ENCODE peak calls at places on chromosomes 12 and 14, in seven cellular contexts. One of them, this sample, is unnamed.
A peak's percentile ranks its signal among the peaks of the same experiment; 100 is the strongest.

GRCh38 chr12:86137936-86138335 is 118.3 kb downstream of the MGAT4C start:
- DNase-seq in neural progenitor cell: no peak
- DNase-seq in astrocyte of the spinal cord: peak; percentile 52
- DNase-seq in OCI-LY7: no peak
- DNase-seq in AG09309: peak; percentile 4
- DNase-seq in adipocyte: peak; percentile 44
- DNase-seq in A549: no peak
- DNase-seq in this sample: no peak

GRCh38 chr14:34496679-34497513 is 34.9 kb upstream of the SPTSSA start:
- DNase-seq in AG09309: peak; percentile 98
- DNase-seq in A549: peak; percentile 98
- DNase-seq in OCI-LY7: no peak
- DNase-seq in adipocyte: peak; percentile 95
- DNase-seq in astrocyte of the spinal cord: peak; percentile 100
- DNase-seq in neural progenitor cell: peak; percentile 28
- DNase-seq in this sample: no peak

GRCh38 chr12:62934799-62935674 is at the start of gene PPM1H:
- DNase-seq in A549: peak; percentile 96
- DNase-seq in OCI-LY7: peak; percentile 78
- DNase-seq in astrocyte of the spinal cord: peak; percentile 22
- DNase-seq in AG09309: no peak
- DNase-seq in neural progenitor cell: peak; percentile 93
- DNase-seq in adipocyte: peak; percentile 78
- DNase-seq in this sample: peak; percentile 63

GRCh38 chr12:73221836-73222235 is 949.7 kb downstream of the TRHDE start:
- DNase-seq in AG09309: no peak
- DNase-seq in A549: no peak
- DNase-seq in adipocyte: no peak
- DNase-seq in OCI-LY7: no peak
- DNase-seq in neural progenitor cell: no peak
- DNase-seq in astrocyte of the spinal cord: no peak
- DNase-seq in this sample: no peak

GRCh38 chr12:52969828-52970569 is 21.1 kb downstream of the KRT18 start:
- DNase-seq in adipocyte: no peak
- DNase-seq in neural progenitor cell: no peak
- DNase-seq in A549: no peak
- DNase-seq in OCI-LY7: no peak
- DNase-seq in AG09309: no peak
- DNase-seq in astrocyte of the spinal cord: no peak
- DNase-seq in this sample: no peak

GRCh38 chr12:1054103-1054838 is 63.2 kb downstream of the ERC1 start:
- DNase-seq in adipocyte: peak; percentile 24
- DNase-seq in neural progenitor cell: peak; percentile 44
- DNase-seq in A549: no peak
- DNase-seq in AG09309: no peak
- DNase-seq in OCI-LY7: no peak
- DNase-seq in astrocyte of the spinal cord: no peak
- DNase-seq in this sample: peak; percentile 28

GRCh38 chr12:8890313-8891084 is 23.8 kb upstream of the PHC1 start:
- DNase-seq in neural progenitor cell: peak; percentile 71
- DNase-seq in A549: peak; percentile 66
- DNase-seq in OCI-LY7: peak; percentile 64
- DNase-seq in astrocyte of the spinal cord: peak; percentile 54
- DNase-seq in adipocyte: peak; percentile 85
- DNase-seq in AG09309: no peak
- DNase-seq in this sample: peak; percentile 60

GRCh38 chr12:122853582-122854245 is 18.5 kb downstream of the HIP1R start:
- DNase-seq in A549: no peak
- DNase-seq in astrocyte of the spinal cord: no peak
- DNase-seq in adipocyte: no peak
- DNase-seq in neural progenitor cell: no peak
- DNase-seq in OCI-LY7: no peak
- DNase-seq in AG09309: no peak
- DNase-seq in this sample: no peak

GRCh38 chr14:32073537-32074189 is 3.4 kb upstream of the ARHGAP5 start:
- DNase-seq in astrocyte of the spinal cord: peak; percentile 89
- DNase-seq in neural progenitor cell: peak; percentile 74
- DNase-seq in adipocyte: peak; percentile 95
- DNase-seq in OCI-LY7: peak; percentile 79
- DNase-seq in A549: peak; percentile 71
- DNase-seq in AG09309: peak; percentile 71
- DNase-seq in this sample: peak; percentile 62

GRCh38 chr12:27657296-27657695 is 39.0 kb upstream of the REP15 start:
- DNase-seq in A549: no peak
- DNase-seq in OCI-LY7: no peak
- DNase-seq in astrocyte of the spinal cord: no peak
- DNase-seq in neural progenitor cell: no peak
- DNase-seq in AG09309: no peak
- DNase-seq in adipocyte: peak; percentile 51
- DNase-seq in this sample: no peak

GRCh38 chr14:103370087-103370486 is 15.1 kb upstream of the MARK3 start:
- DNase-seq in neural progenitor cell: no peak
- DNase-seq in adipocyte: no peak
- DNase-seq in OCI-LY7: no peak
- DNase-seq in AG09309: no peak
- DNase-seq in astrocyte of the spinal cord: no peak
- DNase-seq in A549: no peak
- DNase-seq in this sample: no peak

GRCh38 chr12:66191547-66192126 is 2.6 kb downstream of the IRAK3 start:
- DNase-seq in adipocyte: no peak
- DNase-seq in astrocyte of the spinal cord: no peak
- DNase-seq in OCI-LY7: no peak
- DNase-seq in neural progenitor cell: no peak
- DNase-seq in A549: no peak
- DNase-seq in AG09309: no peak
- DNase-seq in this sample: no peak

GRCh38 chr12:53012928-53013327 is 6.7 kb downstream of the EIF4B start:
- DNase-seq in adipocyte: no peak
- DNase-seq in OCI-LY7: no peak
- DNase-seq in astrocyte of the spinal cord: no peak
- DNase-seq in neural progenitor cell: no peak
- DNase-seq in A549: no peak
- DNase-seq in AG09309: no peak
- DNase-seq in this sample: no peak

GRCh38 chr14:50531595-50532501 is 521 bp downstream of the MAP4K5 start:
- DNase-seq in neural progenitor cell: peak; percentile 79
- DNase-seq in AG09309: no peak
- DNase-seq in A549: no peak
- DNase-seq in astrocyte of the spinal cord: peak; percentile 52
- DNase-seq in adipocyte: peak; percentile 75
- DNase-seq in OCI-LY7: peak; percentile 68
- DNase-seq in this sample: peak; percentile 62

GRCh38 chr12:94761559-94761958 is 111.2 kb upstream of the TMCC3 start:
- DNase-seq in A549: peak; percentile 64
- DNase-seq in AG09309: peak; percentile 52
- DNase-seq in astrocyte of the spinal cord: peak; percentile 92
- DNase-seq in OCI-LY7: no peak
- DNase-seq in adipocyte: peak; percentile 67
- DNase-seq in neural progenitor cell: no peak
- DNase-seq in this sample: no peak

GRCh38 chr12:112564160-112564559 is 145.4 kb downstream of the PTPN11 start:
- DNase-seq in astrocyte of the spinal cord: no peak
- DNase-seq in A549: no peak
- DNase-seq in neural progenitor cell: peak; percentile 6
- DNase-seq in adipocyte: no peak
- DNase-seq in AG09309: no peak
- DNase-seq in OCI-LY7: no peak
- DNase-seq in this sample: peak; percentile 18

GRCh38 chr12:39103552-39104165 is 198.3 kb upstream of the CPNE8 start:
- DNase-seq in adipocyte: peak; percentile 53
- DNase-seq in OCI-LY7: peak; percentile 62
- DNase-seq in AG09309: peak; percentile 11
- DNase-seq in neural progenitor cell: peak; percentile 85
- DNase-seq in A549: peak; percentile 64
- DNase-seq in astrocyte of the spinal cord: peak; percentile 52
- DNase-seq in this sample: peak; percentile 58

GRCh38 chr14:70917633-70918032 is 10.4 kb downstream of the PCNX1 start:
- DNase-seq in adipocyte: no peak
- DNase-seq in OCI-LY7: no peak
- DNase-seq in A549: no peak
- DNase-seq in astrocyte of the spinal cord: no peak
- DNase-seq in neural progenitor cell: no peak
- DNase-seq in AG09309: no peak
- DNase-seq in this sample: no peak

GRCh38 chr12:78293039-78293686 is 462.5 kb downstream of the NAV3 start:
- DNase-seq in astrocyte of the spinal cord: no peak
- DNase-seq in AG09309: no peak
- DNase-seq in A549: no peak
- DNase-seq in adipocyte: peak; percentile 15
- DNase-seq in OCI-LY7: no peak
- DNase-seq in neural progenitor cell: no peak
- DNase-seq in this sample: no peak

GRCh38 chr14:65704850-65705249 is 292.3 kb downstream of the FUT8 start:
- DNase-seq in neural progenitor cell: no peak
- DNase-seq in A549: no peak
- DNase-seq in adipocyte: peak; percentile 1
- DNase-seq in OCI-LY7: no peak
- DNase-seq in astrocyte of the spinal cord: no peak
- DNase-seq in AG09309: no peak
- DNase-seq in this sample: no peak

GRCh38 chr12:62268956-62269355 is 8.8 kb downstream of the USP15 start:
- DNase-seq in OCI-LY7: no peak
- DNase-seq in A549: no peak
- DNase-seq in neural progenitor cell: no peak
- DNase-seq in astrocyte of the spinal cord: peak; percentile 49
- DNase-seq in adipocyte: peak; percentile 61
- DNase-seq in AG09309: no peak
- DNase-seq in this sample: no peak

GRCh38 chr14:73743431-73743931 is 29.3 kb upstream of the PNMA1 start:
- DNase-seq in adipocyte: no peak
- DNase-seq in AG09309: no peak
- DNase-seq in A549: no peak
- DNase-seq in OCI-LY7: peak; percentile 68
- DNase-seq in neural progenitor cell: no peak
- DNase-seq in astrocyte of the spinal cord: no peak
- DNase-seq in this sample: no peak

GRCh38 chr12:19688489-19688888 is 249.2 kb downstream of the AEBP2 start:
- DNase-seq in OCI-LY7: no peak
- DNase-seq in A549: no peak
- DNase-seq in adipocyte: no peak
- DNase-seq in neural progenitor cell: no peak
- DNase-seq in AG09309: no peak
- DNase-seq in astrocyte of the spinal cord: no peak
- DNase-seq in this sample: no peak

GRCh38 chr12:65720136-65720535 is 104.1 kb upstream of the HMGA2 start:
- DNase-seq in neural progenitor cell: no peak
- DNase-seq in adipocyte: peak; percentile 56
- DNase-seq in A549: no peak
- DNase-seq in AG09309: peak; percentile 79
- DNase-seq in OCI-LY7: no peak
- DNase-seq in astrocyte of the spinal cord: peak; percentile 40
- DNase-seq in this sample: no peak

GRCh38 chr12:58533652-58534051 is 386.7 kb downstream of the LRIG3 start:
- DNase-seq in AG09309: no peak
- DNase-seq in OCI-LY7: no peak
- DNase-seq in neural progenitor cell: no peak
- DNase-seq in astrocyte of the spinal cord: no peak
- DNase-seq in A549: no peak
- DNase-seq in adipocyte: no peak
- DNase-seq in this sample: no peak

GRCh38 chr12:14836336-14837210 is 6.8 kb downstream of the ART4 start:
- DNase-seq in astrocyte of the spinal cord: peak; percentile 82
- DNase-seq in neural progenitor cell: no peak
- DNase-seq in OCI-LY7: no peak
- DNase-seq in adipocyte: peak; percentile 88
- DNase-seq in AG09309: peak; percentile 41
- DNase-seq in A549: peak; percentile 50
- DNase-seq in this sample: peak; percentile 42

GRCh38 chr12:69350002-69350626 is 1.9 kb downstream of the LYZ start:
- DNase-seq in A549: no peak
- DNase-seq in AG09309: no peak
- DNase-seq in astrocyte of the spinal cord: no peak
- DNase-seq in OCI-LY7: no peak
- DNase-seq in neural progenitor cell: no peak
- DNase-seq in adipocyte: no peak
- DNase-seq in this sample: no peak
- H3K4me3 ChIP-seq in A549: no peak overlapping the region
- H3K4me3 ChIP-seq in AG09309: no peak overlapping the region
- H3K4me3 ChIP-seq in astrocyte of the spinal cord: no peak overlapping the region
- H3K4me3 ChIP-seq in OCI-LY7: no peak overlapping the region
- H3K4me3 ChIP-seq in neural progenitor cell: no peak overlapping the region
- H3K4me3 ChIP-seq in adipocyte: no peak overlapping the region
- H3K4me3 ChIP-seq in this sample: no peak overlapping the region

GRCh38 chr14:55512421-55512820 is 67.6 kb upstream of the KTN1 start:
- DNase-seq in neural progenitor cell: no peak
- DNase-seq in adipocyte: peak; percentile 46
- DNase-seq in astrocyte of the spinal cord: peak; percentile 47
- DNase-seq in OCI-LY7: no peak
- DNase-seq in A549: no peak
- DNase-seq in AG09309: peak; percentile 14
- DNase-seq in this sample: no peak

GRCh38 chr14:55516776-55517175 is 63.2 kb upstream of the KTN1 start:
- DNase-seq in adipocyte: no peak
- DNase-seq in A549: no peak
- DNase-seq in AG09309: no peak
- DNase-seq in OCI-LY7: no peak
- DNase-seq in neural progenitor cell: no peak
- DNase-seq in astrocyte of the spinal cord: no peak
- DNase-seq in this sample: no peak

GRCh38 chr14:55513491-55513890 is 66.5 kb upstream of the KTN1 start:
- DNase-seq in A549: no peak
- DNase-seq in AG09309: no peak
- DNase-seq in neural progenitor cell: no peak
- DNase-seq in adipocyte: no peak
- DNase-seq in OCI-LY7: no peak
- DNase-seq in astrocyte of the spinal cord: no peak
- DNase-seq in this sample: no peak

GRCh38 chr14:55518391-55518790 is 61.6 kb upstream of the KTN1 start:
- DNase-seq in A549: no peak
- DNase-seq in astrocyte of the spinal cord: no peak
- DNase-seq in AG09309: no peak
- DNase-seq in OCI-LY7: no peak
- DNase-seq in adipocyte: no peak
- DNase-seq in neural progenitor cell: no peak
- DNase-seq in this sample: no peak

GRCh38 chr14:55514819-55515470 is 65.1 kb upstream of the KTN1 start:
- DNase-seq in astrocyte of the spinal cord: peak; percentile 82
- DNase-seq in A549: no peak
- DNase-seq in neural progenitor cell: no peak
- DNase-seq in OCI-LY7: no peak
- DNase-seq in AG09309: peak; percentile 24
- DNase-seq in adipocyte: peak; percentile 43
- DNase-seq in this sample: no peak
- H3K4me3 ChIP-seq in astrocyte of the spinal cord: no peak overlapping the region
- H3K4me3 ChIP-seq in A549: no peak overlapping the region
- H3K4me3 ChIP-seq in neural progenitor cell: no peak overlapping the region
- H3K4me3 ChIP-seq in OCI-LY7: no peak overlapping the region
- H3K4me3 ChIP-seq in AG09309: peak overlapping the region; percentile 6
- H3K4me3 ChIP-seq in adipocyte: peak overlapping the region; percentile 73
- H3K4me3 ChIP-seq in this sample: no peak overlapping the region

GRCh38 chr12:132907216-132907615 is 19.8 kb upstream of the CHFR start:
- DNase-seq in OCI-LY7: no peak
- DNase-seq in AG09309: no peak
- DNase-seq in neural progenitor cell: no peak
- DNase-seq in astrocyte of the spinal cord: no peak
- DNase-seq in adipocyte: peak; percentile 17
- DNase-seq in A549: no peak
- DNase-seq in this sample: no peak
- H3K4me3 ChIP-seq in OCI-LY7: no peak overlapping the region
- H3K4me3 ChIP-seq in AG09309: no peak overlapping the region
- H3K4me3 ChIP-seq in neural progenitor cell: no peak overlapping the region
- H3K4me3 ChIP-seq in astrocyte of the spinal cord: no peak overlapping the region
- H3K4me3 ChIP-seq in adipocyte: peak overlapping the region; percentile 37
- H3K4me3 ChIP-seq in A549: no peak overlapping the region
- H3K4me3 ChIP-seq in this sample: no peak overlapping the region

GRCh38 chr12:102118874-102119273 is 1.0 kb downstream of the NUP37 start:
- DNase-seq in adipocyte: no peak
- DNase-seq in AG09309: no peak
- DNase-seq in A549: no peak
- DNase-seq in astrocyte of the spinal cord: no peak
- DNase-seq in neural progenitor cell: no peak
- DNase-seq in OCI-LY7: no peak
- DNase-seq in this sample: no peak
- H3K4me3 ChIP-seq in adipocyte: peak overlapping the region; percentile 95
- H3K4me3 ChIP-seq in AG09309: peak overlapping the region; percentile 88
- H3K4me3 ChIP-seq in A549: peak overlapping the region; percentile 64
- H3K4me3 ChIP-seq in astrocyte of the spinal cord: peak overlapping the region; percentile 87
- H3K4me3 ChIP-seq in neural progenitor cell: peak overlapping the region; percentile 79
- H3K4me3 ChIP-seq in OCI-LY7: peak overlapping the region; percentile 98
- H3K4me3 ChIP-seq in this sample: peak overlapping the region; percentile 86

This sample was measured in BE2C.